ENCODE peak calls at places on chromosomes 3 and 15, in eight cellular contexts. Q, J, R, A, V, E, N and X are unnamed samples.

GRCh38 chr3:193593666-193594025 is 638 bp downstream of the OPA1 start:
- DNase-seq in V (no peak), N (peak; percentile 14), A (no peak), J (peak; percentile 48), E (no peak), Q (no peak), R (no peak), X (no peak)

GRCh38 chr3:176916777-176917176 is 280.5 kb downstream of the TBL1XR1 start:
- DNase-seq in V (no peak), Q (peak; percentile 53), A (peak; percentile 75), E (no peak), J (no peak), R (no peak), N (no peak), X (no peak)

GRCh38 chr3:11096266-11097135 is 57.8 kb upstream of the HRH1 start:
- DNase-seq in J (no peak), E (peak; percentile 70), Q (peak; percentile 69), N (no peak), V (peak; percentile 89), A (peak; percentile 74), R (peak; percentile 63), X (peak; percentile 92)

GRCh38 chr3:152444029-152444641 is 175.4 kb downstream of the MBNL1 start:
- DNase-seq in N (no peak), J (no peak), A (peak; percentile 38), Q (no peak), E (no peak), V (no peak), R (no peak), X (no peak)

GRCh38 chr3:25831578-25831977 is 41.7 kb downstream of the OXSM start:
- DNase-seq in A (peak; percentile 31), R (no peak), V (no peak), J (no peak), E (no peak), N (no peak), Q (no peak), X (no peak)

GRCh38 chr3:79810529-79810928 is 42.7 kb upstream of the ROBO1 start:
- DNase-seq in E (no peak), A (no peak), V (no peak), Q (no peak), J (no peak), R (no peak), N (no peak), X (no peak)

GRCh38 chr15:67021455-67021854 is 43.9 kb upstream of the SMAD3 start:
- DNase-seq in N (no peak), A (no peak), Q (no peak), R (no peak), J (no peak), V (no peak), E (no peak), X (no peak)

GRCh38 chr15:65804252-65804931 is 12.3 kb upstream of the DENND4A start:
- DNase-seq in V (no peak), E (no peak), N (no peak), Q (no peak), J (no peak), A (no peak), R (no peak), X (no peak)

GRCh38 chr3:51391566-51392300 is 648 bp downstream of the RBM15B start:
- DNase-seq in V (peak; percentile 56), E (no peak), N (no peak), J (no peak), A (no peak), R (peak; percentile 51), Q (no peak), X (peak; percentile 85)

GRCh38 chr3:94310736-94311135 is 247.9 kb downstream of the NSUN3 start:
- DNase-seq in R (no peak), E (no peak), Q (no peak), V (no peak), J (no peak), N (no peak), A (no peak), X (no peak)

GRCh38 chr15:101024709-101025108 is 105.6 kb downstream of the LRRK1 start:
- DNase-seq in E (no peak), V (no peak), J (peak; percentile 31), N (no peak), Q (peak; percentile 15), R (no peak), A (no peak), X (peak; percentile 44)

GRCh38 chr15:101027273-101027901 is 108.2 kb downstream of the LRRK1 start:
- DNase-seq in N (no peak), E (no peak), V (no peak), A (no peak), J (peak; percentile 32), R (no peak), Q (peak; percentile 27), X (peak; percentile 27)

GRCh38 chr15:101026686-101027272 is 107.6 kb downstream of the LRRK1 start:
- DNase-seq in N (no peak), Q (peak; percentile 14), E (no peak), V (no peak), J (peak; percentile 15), A (no peak), R (no peak), X (peak; percentile 20)

GRCh38 chr15:101025116-101025885 is 106.1 kb downstream of the LRRK1 start:
- DNase-seq in J (peak; percentile 23), R (no peak), E (no peak), N (no peak), V (no peak), A (no peak), Q (peak; percentile 22), X (peak; percentile 25)

GRCh38 chr15:101025896-101026631 is 106.9 kb downstream of the LRRK1 start:
- DNase-seq in Q (peak; percentile 26), E (no peak), N (no peak), J (peak; percentile 35), V (no peak), R (no peak), A (no peak), X (peak; percentile 29)
- H3K36me3 ChIP-seq in Q (no peaks in the 10 kb centered on the region), E (peaks cover 4% of the 10 kb centered on the region), N (no peaks in the 10 kb centered on the region), J (no peaks in the 10 kb centered on the region), V (peaks cover 17% of the 10 kb centered on the region), R (no peaks in the 10 kb centered on the region), A (peaks cover 7% of the 10 kb centered on the region), X (no peaks in the 10 kb centered on the region)

DNA sequence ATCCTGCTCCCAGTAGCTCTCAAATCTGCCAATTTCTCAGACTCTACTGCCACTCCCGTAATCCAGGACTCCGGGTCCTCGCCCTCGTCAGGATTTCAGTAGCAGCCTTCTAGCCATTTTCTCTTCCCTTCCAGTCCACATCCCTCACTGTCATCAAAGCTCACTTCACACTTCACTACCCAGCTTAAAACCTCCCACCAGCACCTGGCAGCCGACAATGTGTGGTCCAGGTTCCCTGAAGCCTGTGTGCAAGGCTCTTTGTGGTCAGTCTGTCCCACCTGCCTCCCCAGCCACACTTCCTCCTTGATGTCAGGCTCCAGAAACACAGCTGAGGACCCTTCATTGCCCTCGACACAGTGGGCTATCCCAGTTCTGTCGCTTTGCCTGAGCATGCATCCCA is 304.5 kb upstream of the ROPN1 start:
- DNase-seq in J (no peak), N (no peak), R (no peak), Q (no peak), A (no peak), E (no peak), V (no peak), X (no peak)
- H3K4me1 ChIP-seq in J (no peaks in the 10 kb centered on the region), N (no peaks in the 10 kb centered on the region), R (no peaks in the 10 kb centered on the region), Q (peaks cover 7% of the 10 kb centered on the region), A (no peaks in the 10 kb centered on the region), E (peaks cover 41% of the 10 kb centered on the region), V (peaks cover 11% of the 10 kb centered on the region), X (peaks cover 6% of the 10 kb centered on the region)

GRCh38 chr3:179716811-179717210 is 64.0 kb downstream of the USP13 start:
- DNase-seq in R (no peak), V (no peak), J (no peak), Q (no peak), A (no peak), N (no peak), E (no peak), X (no peak)

GRCh38 chr3:179723617-179724016 is 70.8 kb downstream of the USP13 start:
- DNase-seq in Q (no peak), R (no peak), A (no peak), J (no peak), E (no peak), N (no peak), V (no peak), X (no peak)

GRCh38 chr3:179717219-179717618 is 64.4 kb downstream of the USP13 start:
- DNase-seq in R (no peak), J (no peak), Q (no peak), A (no peak), N (no peak), E (no peak), V (no peak), X (no peak)

GRCh38 chr3:179719048-179719734 is 66.4 kb downstream of the USP13 start:
- DNase-seq in A (no peak), R (no peak), Q (no peak), E (no peak), V (no peak), N (no peak), J (no peak), X (no peak)

GRCh38 chr3:179720196-179720595 is 67.4 kb downstream of the USP13 start:
- DNase-seq in V (no peak), Q (no peak), A (no peak), E (no peak), N (no peak), J (no peak), R (no peak), X (no peak)
- H3K36me3 ChIP-seq in V (peaks cover 18% of the 10 kb centered on the region), Q (peaks cover 4% of the 10 kb centered on the region), A (peaks cover 4% of the 10 kb centered on the region), E (peaks cover 45% of the 10 kb centered on the region), N (peaks cover 60% of the 10 kb centered on the region), J (no peaks in the 10 kb centered on the region), R (no peaks in the 10 kb centered on the region), X (no peaks in the 10 kb centered on the region)

GRCh38 chr15:70587896-70588567 is 175.3 kb downstream of the UACA start:
- DNase-seq in Q (no peak), A (no peak), E (no peak), J (no peak), R (no peak), N (no peak), V (no peak), X (no peak)

GRCh38 chr15:70589221-70589620 is 174.1 kb downstream of the UACA start:
- DNase-seq in R (no peak), N (no peak), A (no peak), V (no peak), J (no peak), Q (no peak), E (no peak), X (no peak)

GRCh38 chr15:70586241-70586640 is 177.1 kb downstream of the UACA start:
- DNase-seq in A (no peak), N (no peak), E (no peak), Q (no peak), J (no peak), V (no peak), R (no peak), X (peak; percentile 47)

GRCh38 chr15:70585707-70586034 is 177.7 kb downstream of the UACA start:
- DNase-seq in E (no peak), J (no peak), N (no peak), Q (no peak), V (no peak), R (no peak), A (no peak), X (no peak)

DNA sequence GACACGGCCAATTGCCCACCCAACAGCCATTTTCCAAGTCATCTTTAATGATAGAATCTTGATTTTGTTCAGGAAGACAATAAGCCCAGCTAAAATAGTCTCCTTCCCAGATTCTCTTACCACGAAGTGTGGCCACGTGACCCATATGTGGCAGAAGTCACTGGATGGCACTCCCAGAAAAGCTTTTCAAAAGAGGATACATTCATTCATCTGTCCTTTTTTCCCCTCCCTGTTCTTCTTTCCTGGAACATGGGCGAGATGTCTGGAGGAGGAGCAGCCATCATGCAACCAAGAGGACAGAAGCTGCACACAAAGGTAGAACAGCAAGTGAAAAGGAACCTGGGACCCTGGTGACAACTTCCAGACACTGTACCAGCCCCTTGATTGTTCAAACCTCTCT is 174.7 kb downstream of the UACA start:
- DNase-seq in V (no peak), N (no peak), E (no peak), Q (no peak), A (no peak), J (no peak), R (no peak), X (no peak)
- H3K4me1 ChIP-seq in V (no peaks in the 10 kb centered on the region), N (peaks cover 3% of the 10 kb centered on the region), E (peaks cover 5% of the 10 kb centered on the region), Q (no peaks in the 10 kb centered on the region), A (peaks cover 9% of the 10 kb centered on the region), J (peaks cover 7% of the 10 kb centered on the region), R (no peaks in the 10 kb centered on the region), X (no peaks in the 10 kb centered on the region)